ENCODE peak calls at places on chromosomes 13 and 19, in nine cellular contexts. One of them, this sample, is unnamed.

GRCh38 chr13:21010621-21011020 is 50.8 kb downstream of the LATS2 start:
- DNase-seq in colonic mucosa: no peak
- DNase-seq in substantia nigra: no peak
- DNase-seq in naive thymus-derived CD8-positive, alpha-beta T cell: no peak
- DNase-seq in activated B cell treated with CpG ODN at 0.5 μM for 24 hours: no peak
- DNase-seq in tibial artery: no peak
- DNase-seq in ELF-1: no peak
- DNase-seq in AML-193: no peak
- DNase-seq in CMK: peak
- DNase-seq in this sample: peak

GRCh38 chr19:45739498-45740439 is 6.5 kb downstream of the MEIOSIN start:
- DNase-seq in colonic mucosa: no peak
- DNase-seq in substantia nigra: no peak
- DNase-seq in naive thymus-derived CD8-positive, alpha-beta T cell: no peak
- DNase-seq in activated B cell treated with CpG ODN at 0.5 μM for 24 hours: no peak
- DNase-seq in tibial artery: no peak
- DNase-seq in ELF-1: no peak
- DNase-seq in AML-193: peak
- DNase-seq in CMK: no peak
- DNase-seq in this sample: peak

GRCh38 chr19:38028913-38029565 is 122.0 kb downstream of the SIPA1L3 start:
- DNase-seq in colonic mucosa: no peak
- DNase-seq in substantia nigra: no peak
- DNase-seq in naive thymus-derived CD8-positive, alpha-beta T cell: no peak
- DNase-seq in activated B cell treated with CpG ODN at 0.5 μM for 24 hours: no peak
- DNase-seq in tibial artery: no peak
- DNase-seq in ELF-1: no peak
- DNase-seq in AML-193: no peak
- DNase-seq in CMK: no peak
- DNase-seq in this sample: no peak

GRCh38 chr19:51799311-51799997 is 4.5 kb downstream of the FPR3 start:
- DNase-seq in colonic mucosa: peak
- DNase-seq in substantia nigra: peak
- DNase-seq in naive thymus-derived CD8-positive, alpha-beta T cell: no peak
- DNase-seq in activated B cell treated with CpG ODN at 0.5 μM for 24 hours: no peak
- DNase-seq in tibial artery: peak
- DNase-seq in ELF-1: peak
- DNase-seq in AML-193: peak
- DNase-seq in CMK: peak
- DNase-seq in this sample: peak

GRCh38 chr13:65762015-65762414 is 1468.1 kb downstream of the PCDH9 start:
- DNase-seq in colonic mucosa: no peak
- DNase-seq in substantia nigra: no peak
- DNase-seq in naive thymus-derived CD8-positive, alpha-beta T cell: no peak
- DNase-seq in activated B cell treated with CpG ODN at 0.5 μM for 24 hours: no peak
- DNase-seq in tibial artery: no peak
- DNase-seq in ELF-1: no peak
- DNase-seq in AML-193: no peak
- DNase-seq in CMK: no peak
- DNase-seq in this sample: no peak

GRCh38 chr13:36214163-36214921 is at the start of gene SOHLH2:
- DNase-seq in colonic mucosa: no peak
- DNase-seq in substantia nigra: no peak
- DNase-seq in naive thymus-derived CD8-positive, alpha-beta T cell: no peak
- DNase-seq in activated B cell treated with CpG ODN at 0.5 μM for 24 hours: no peak
- DNase-seq in tibial artery: no peak
- DNase-seq in ELF-1: no peak
- DNase-seq in AML-193: no peak
- DNase-seq in CMK: no peak
- DNase-seq in this sample: no peak

GRCh38 chr19:46834121-46834520 is 16.5 kb downstream of the AP2S1 start:
- DNase-seq in colonic mucosa: no peak
- DNase-seq in substantia nigra: no peak
- DNase-seq in naive thymus-derived CD8-positive, alpha-beta T cell: no peak
- DNase-seq in activated B cell treated with CpG ODN at 0.5 μM for 24 hours: no peak
- DNase-seq in tibial artery: no peak
- DNase-seq in ELF-1: no peak
- DNase-seq in AML-193: no peak
- DNase-seq in CMK: no peak
- DNase-seq in this sample: no peak

GRCh38 chr13:51797664-51798488 is 6.1 kb downstream of the DHRS12 start:
- DNase-seq in colonic mucosa: peak
- DNase-seq in substantia nigra: peak
- DNase-seq in naive thymus-derived CD8-positive, alpha-beta T cell: peak
- DNase-seq in activated B cell treated with CpG ODN at 0.5 μM for 24 hours: no peak
- DNase-seq in tibial artery: no peak
- DNase-seq in ELF-1: peak
- DNase-seq in AML-193: peak
- DNase-seq in CMK: no peak
- DNase-seq in this sample: peak